ENCODE peak calls at places on chromosomes 11 and 22, in nine cellular contexts. One of them, this sample, is unnamed.

GRCh38 chr11:64206457-64207246 is at the start of gene FERMT3:
- DNase-seq in NCI-H1092 treated with DMSO at 0.1 percent for 48 hours: no peak
- DNase-seq in glutamatergic neuron: no peak
- DNase-seq in left lung: peak; percentile 85
- DNase-seq in HCT116: no peak
- DNase-seq in naive thymus-derived CD8-positive, alpha-beta T cell: peak; percentile 52
- DNase-seq in activated CD8-positive, alpha-beta memory T cell treated with anti-CD3 and anti-CD28 coated beads, Interleukin-2, amount 50 U/mL, for 4 hours: peak; percentile 76
- DNase-seq in AG10803: no peak
- DNase-seq in NCI-H2081: no peak
- DNase-seq in this sample: peak; percentile 91

GRCh38 chr11:17063171-17064002 is 14.1 kb downstream of the RPS13 start:
- DNase-seq in NCI-H1092 treated with DMSO at 0.1 percent for 48 hours: peak; percentile 45
- DNase-seq in glutamatergic neuron: peak; percentile 79
- DNase-seq in left lung: peak; percentile 42
- DNase-seq in HCT116: peak; percentile 42
- DNase-seq in naive thymus-derived CD8-positive, alpha-beta T cell: no peak
- DNase-seq in activated CD8-positive, alpha-beta memory T cell treated with anti-CD3 and anti-CD28 coated beads, Interleukin-2, amount 50 U/mL, for 4 hours: peak; percentile 31
- DNase-seq in AG10803: peak; percentile 35
- DNase-seq in NCI-H2081: peak; percentile 33
- DNase-seq in this sample: no peak

GRCh38 chr11:47847537-47847891 is 636 bp downstream of the NUP160 start:
- DNase-seq in NCI-H1092 treated with DMSO at 0.1 percent for 48 hours: no peak
- DNase-seq in glutamatergic neuron: no peak
- DNase-seq in left lung: no peak
- DNase-seq in HCT116: no peak
- DNase-seq in naive thymus-derived CD8-positive, alpha-beta T cell: no peak
- DNase-seq in activated CD8-positive, alpha-beta memory T cell treated with anti-CD3 and anti-CD28 coated beads, Interleukin-2, amount 50 U/mL, for 4 hours: no peak
- DNase-seq in AG10803: no peak
- DNase-seq in NCI-H2081: no peak
- DNase-seq in this sample: no peak

GRCh38 chr22:40758390-40758789 is 60.8 kb downstream of the SLC25A17 start:
- DNase-seq in NCI-H1092 treated with DMSO at 0.1 percent for 48 hours: no peak
- DNase-seq in glutamatergic neuron: no peak
- DNase-seq in left lung: no peak
- DNase-seq in HCT116: no peak
- DNase-seq in naive thymus-derived CD8-positive, alpha-beta T cell: no peak
- DNase-seq in activated CD8-positive, alpha-beta memory T cell treated with anti-CD3 and anti-CD28 coated beads, Interleukin-2, amount 50 U/mL, for 4 hours: no peak
- DNase-seq in AG10803: no peak
- DNase-seq in NCI-H2081: peak; percentile 36
- DNase-seq in this sample: no peak

GRCh38 chr22:30235687-30236170 is 10.8 kb downstream of the LIF start:
- DNase-seq in NCI-H1092 treated with DMSO at 0.1 percent for 48 hours: no peak
- DNase-seq in glutamatergic neuron: no peak
- DNase-seq in left lung: peak; percentile 70
- DNase-seq in HCT116: no peak
- DNase-seq in naive thymus-derived CD8-positive, alpha-beta T cell: no peak
- DNase-seq in activated CD8-positive, alpha-beta memory T cell treated with anti-CD3 and anti-CD28 coated beads, Interleukin-2, amount 50 U/mL, for 4 hours: no peak
- DNase-seq in AG10803: peak; percentile 85
- DNase-seq in NCI-H2081: no peak
- DNase-seq in this sample: no peak

GRCh38 chr11:41578421-41579047 is 119.1 kb upstream of the LRRC4C start:
- DNase-seq in NCI-H1092 treated with DMSO at 0.1 percent for 48 hours: no peak
- DNase-seq in glutamatergic neuron: no peak
- DNase-seq in left lung: no peak
- DNase-seq in HCT116: no peak
- DNase-seq in naive thymus-derived CD8-positive, alpha-beta T cell: no peak
- DNase-seq in activated CD8-positive, alpha-beta memory T cell treated with anti-CD3 and anti-CD28 coated beads, Interleukin-2, amount 50 U/mL, for 4 hours: no peak
- DNase-seq in AG10803: no peak
- DNase-seq in NCI-H2081: no peak
- DNase-seq in this sample: no peak

GRCh38 chr22:33129621-33130020 is 71.4 kb upstream of the SYN3 start:
- DNase-seq in NCI-H1092 treated with DMSO at 0.1 percent for 48 hours: no peak
- DNase-seq in glutamatergic neuron: no peak
- DNase-seq in left lung: no peak
- DNase-seq in HCT116: no peak
- DNase-seq in naive thymus-derived CD8-positive, alpha-beta T cell: no peak
- DNase-seq in activated CD8-positive, alpha-beta memory T cell treated with anti-CD3 and anti-CD28 coated beads, Interleukin-2, amount 50 U/mL, for 4 hours: no peak
- DNase-seq in AG10803: no peak
- DNase-seq in NCI-H2081: no peak
- DNase-seq in this sample: no peak

GRCh38 chr11:124829986-124830385 is 29.8 kb upstream of the MSANTD2 start:
- DNase-seq in NCI-H1092 treated with DMSO at 0.1 percent for 48 hours: no peak
- DNase-seq in glutamatergic neuron: no peak
- DNase-seq in left lung: no peak
- DNase-seq in HCT116: no peak
- DNase-seq in naive thymus-derived CD8-positive, alpha-beta T cell: no peak
- DNase-seq in activated CD8-positive, alpha-beta memory T cell treated with anti-CD3 and anti-CD28 coated beads, Interleukin-2, amount 50 U/mL, for 4 hours: no peak
- DNase-seq in AG10803: peak; percentile 29
- DNase-seq in NCI-H2081: no peak
- DNase-seq in this sample: no peak

GRCh38 chr11:12066799-12067508 is 43.4 kb upstream of the MICAL2 start:
- DNase-seq in NCI-H1092 treated with DMSO at 0.1 percent for 48 hours: peak; percentile 72
- DNase-seq in glutamatergic neuron: no peak
- DNase-seq in left lung: peak; percentile 63
- DNase-seq in HCT116: no peak
- DNase-seq in naive thymus-derived CD8-positive, alpha-beta T cell: no peak
- DNase-seq in activated CD8-positive, alpha-beta memory T cell treated with anti-CD3 and anti-CD28 coated beads, Interleukin-2, amount 50 U/mL, for 4 hours: no peak
- DNase-seq in AG10803: peak; percentile 88
- DNase-seq in NCI-H2081: peak; percentile 82
- DNase-seq in this sample: no peak

GRCh38 chr22:26777402-26777801 is 120.0 kb downstream of the MIAT start:
- DNase-seq in NCI-H1092 treated with DMSO at 0.1 percent for 48 hours: no peak
- DNase-seq in glutamatergic neuron: no peak
- DNase-seq in left lung: no peak
- DNase-seq in HCT116: no peak
- DNase-seq in naive thymus-derived CD8-positive, alpha-beta T cell: no peak
- DNase-seq in activated CD8-positive, alpha-beta memory T cell treated with anti-CD3 and anti-CD28 coated beads, Interleukin-2, amount 50 U/mL, for 4 hours: no peak
- DNase-seq in AG10803: peak; percentile 80
- DNase-seq in NCI-H2081: no peak
- DNase-seq in this sample: no peak

GRCh38 chr11:34308821-34309585 is 48.8 kb downstream of the ABTB2 start:
- DNase-seq in NCI-H1092 treated with DMSO at 0.1 percent for 48 hours: no peak
- DNase-seq in glutamatergic neuron: no peak
- DNase-seq in left lung: peak; percentile 47
- DNase-seq in HCT116: no peak
- DNase-seq in naive thymus-derived CD8-positive, alpha-beta T cell: no peak
- DNase-seq in activated CD8-positive, alpha-beta memory T cell treated with anti-CD3 and anti-CD28 coated beads, Interleukin-2, amount 50 U/mL, for 4 hours: no peak
- DNase-seq in AG10803: peak; percentile 93
- DNase-seq in NCI-H2081: no peak
- DNase-seq in this sample: no peak

GRCh38 chr11:102191832-102192231 is 81.6 kb downstream of the YAP1 start:
- DNase-seq in NCI-H1092 treated with DMSO at 0.1 percent for 48 hours: no peak
- DNase-seq in glutamatergic neuron: no peak
- DNase-seq in left lung: no peak
- DNase-seq in HCT116: no peak
- DNase-seq in naive thymus-derived CD8-positive, alpha-beta T cell: no peak
- DNase-seq in activated CD8-positive, alpha-beta memory T cell treated with anti-CD3 and anti-CD28 coated beads, Interleukin-2, amount 50 U/mL, for 4 hours: no peak
- DNase-seq in AG10803: no peak
- DNase-seq in NCI-H2081: no peak
- DNase-seq in this sample: no peak

GRCh38 chr22:48185656-48186055 is 1423.2 kb downstream of the TBC1D22A start:
- DNase-seq in NCI-H1092 treated with DMSO at 0.1 percent for 48 hours: no peak
- DNase-seq in glutamatergic neuron: no peak
- DNase-seq in left lung: no peak
- DNase-seq in HCT116: no peak
- DNase-seq in naive thymus-derived CD8-positive, alpha-beta T cell: no peak
- DNase-seq in activated CD8-positive, alpha-beta memory T cell treated with anti-CD3 and anti-CD28 coated beads, Interleukin-2, amount 50 U/mL, for 4 hours: no peak
- DNase-seq in AG10803: no peak
- DNase-seq in NCI-H2081: no peak
- DNase-seq in this sample: peak; percentile 81

GRCh38 chr11:43327987-43328386 is 16.2 kb downstream of the API5 start:
- DNase-seq in NCI-H1092 treated with DMSO at 0.1 percent for 48 hours: no peak
- DNase-seq in glutamatergic neuron: no peak
- DNase-seq in left lung: no peak
- DNase-seq in HCT116: no peak
- DNase-seq in naive thymus-derived CD8-positive, alpha-beta T cell: no peak
- DNase-seq in activated CD8-positive, alpha-beta memory T cell treated with anti-CD3 and anti-CD28 coated beads, Interleukin-2, amount 50 U/mL, for 4 hours: no peak
- DNase-seq in AG10803: peak; percentile 73
- DNase-seq in NCI-H2081: peak; percentile 4
- DNase-seq in this sample: no peak